ENCODE peak calls at places on chromosomes 4 and X, in five cellular contexts. V is uterus, D is body of pancreas, O is HCT116, F is transverse colon. X is an unnamed sample.

GRCh38 chr4:96593422-96593821 is 753.5 kb downstream of the PDHA2 start:
- DNase-seq in O (no peak), D (peak; percentile 82), V (no peak), F (no peak), X (no peak)

GRCh38 chr4:21811576-21811975 is 137.0 kb downstream of the KCNIP4 start:
- DNase-seq in D (no peak), O (no peak), F (no peak), V (no peak), X (no peak)

GRCh38 chr4:2954358-2955185 is 8.6 kb downstream of the NOP14 start:
- DNase-seq in D (no peak), V (no peak), O (peak; percentile 13), F (no peak), X (no peak)

GRCh38 chrX:10052906-10053625 is 85.9 kb downstream of the CLDN34 start:
- DNase-seq in D (peak; percentile 46), V (no peak), F (no peak), O (no peak), X (peak; percentile 42)

GRCh38 chr4:94559351-94559806 is 107.6 kb downstream of the PDLIM5 start:
- DNase-seq in O (no peak), F (no peak), D (no peak), V (no peak), X (no peak)

GRCh38 chr4:177271091-177271490 is 38.6 kb upstream of the NEIL3 start:
- DNase-seq in V (no peak), F (no peak), D (no peak), O (no peak), X (no peak)

GRCh38 chr4:158295053-158295452 is 84.8 kb downstream of the TMEM144 start:
- DNase-seq in V (no peak), D (no peak), O (no peak), F (no peak), X (no peak)

GRCh38 chr4:108646706-108647105 is 3.7 kb upstream of the OSTC start:
- DNase-seq in F (no peak), D (no peak), V (no peak), O (no peak), X (no peak)

GRCh38 chr4:122716825-122717448 is 15.6 kb upstream of the BBS12 start:
- DNase-seq in F (peak; percentile 74), V (peak; percentile 52), D (peak; percentile 82), O (peak; percentile 67), X (peak; percentile 56)

GRCh38 chr4:126544276-126544675 is 1088.5 kb upstream of the INTU start:
- DNase-seq in O (no peak), D (no peak), V (no peak), F (no peak), X (no peak)

GRCh38 chr4:61501812-61502211 is 301.7 kb downstream of the ADGRL3 start:
- DNase-seq in O (no peak), D (no peak), V (no peak), F (no peak), X (no peak)

GRCh38 chrX:118862086-118862485 is 38.5 kb downstream of the ZCCHC12 start:
- DNase-seq in F (no peak), D (no peak), V (no peak), O (no peak), X (no peak)

GRCh38 chrX:96715412-96715940 is 30.8 kb downstream of the DIAPH2 start:
- DNase-seq in V (no peak), O (no peak), D (no peak), F (no peak), X (no peak)

GRCh38 chr4:186910385-186910784 is 186.7 kb upstream of the FAT1 start:
- DNase-seq in V (no peak), D (no peak), O (no peak), F (no peak), X (no peak)

GRCh38 chr4:173246719-173247118 is 78.1 kb downstream of the GALNT7 start:
- DNase-seq in D (no peak), O (no peak), V (no peak), F (no peak), X (no peak)

GRCh38 chr4:173252024-173252935 is 81.9 kb downstream of the HMGB2 start:
- DNase-seq in V (peak; percentile 84), D (peak; percentile 90), O (peak; percentile 99), F (peak; percentile 46), X (no peak)

GRCh38 chr4:173247316-173247715 is 78.7 kb downstream of the GALNT7 start:
- DNase-seq in V (no peak), D (peak; percentile 64), O (no peak), F (no peak), X (no peak)

GRCh38 chr4:173243917-173244658 is 75.5 kb downstream of the GALNT7 start:
- DNase-seq in D (peak; percentile 56), F (no peak), V (no peak), O (no peak), X (no peak)

DNA sequence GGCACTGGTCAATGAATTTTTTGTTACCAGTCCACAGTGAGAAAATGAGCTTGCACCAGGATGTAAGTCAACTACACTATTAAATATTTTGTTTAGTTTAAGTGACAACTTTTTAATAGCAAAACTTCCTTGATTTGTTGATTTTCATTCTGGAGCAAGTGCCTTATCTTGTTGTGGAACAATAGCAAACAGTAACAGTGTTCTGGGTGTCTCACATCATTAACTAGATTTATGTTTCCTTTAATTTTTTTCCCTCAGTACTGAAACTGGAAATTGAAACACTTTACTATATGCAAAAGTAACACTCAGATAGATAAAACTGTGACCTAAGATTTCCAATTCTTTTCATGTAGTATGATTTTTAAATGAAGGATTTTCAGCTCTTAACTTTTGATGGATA is 80.1 kb downstream of the GALNT7 start:
- DNase-seq in D (no peak), V (no peak), F (no peak), O (no peak), X (no peak)
- H3K4me3 ChIP-seq in D (no peak overlapping the region), V (no peak overlapping the region), F (no peak overlapping the region), O (no peak overlapping the region), X (no peak overlapping the region)

GRCh38 chr4:128571747-128572146 is 237.8 kb upstream of the JADE1 start:
- DNase-seq in F (peak; percentile 17), O (peak; percentile 13), D (peak; percentile 83), V (peak; percentile 67), X (peak; percentile 43)
- H3K4me1 ChIP-seq in F (peaks cover 21% of the 10 kb centered on the region), O (peaks cover 5% of the 10 kb centered on the region), D (peaks cover 63% of the 10 kb centered on the region), V (no peaks in the 10 kb centered on the region), X (peaks cover 15% of the 10 kb centered on the region)

DNA sequence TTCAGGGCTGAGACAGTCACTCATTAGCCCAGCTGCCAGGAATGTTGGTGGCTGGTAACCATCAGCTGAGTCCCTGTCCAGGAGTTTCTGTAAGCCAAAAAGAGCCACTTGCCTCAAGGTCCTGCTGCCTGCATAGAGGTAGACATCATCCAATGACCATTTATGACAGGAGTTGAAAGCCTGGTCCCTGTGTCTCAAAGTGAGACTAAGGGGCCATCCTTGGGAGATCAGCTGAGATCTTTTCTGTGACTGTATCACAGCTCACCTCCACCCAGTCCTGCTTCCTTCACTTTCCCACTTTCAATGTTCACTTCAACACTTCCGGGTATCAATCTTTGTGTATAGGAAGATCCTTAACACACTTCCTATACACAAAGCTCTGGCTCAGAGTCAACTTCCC is 28.4 kb upstream of the MAOA start:
- DNase-seq in D (no peak), O (no peak), F (no peak), V (no peak), X (no peak)
- TF ChIP-seq POLR2A in D (no peak), O (no peak), F (no peak), V (no peak), X (no peak)

GRCh38 chrX:78746496-78746895 is 1.0 kb upstream of the LPAR4 start:
- DNase-seq in F (no peak), D (no peak), V (no peak), O (no peak), X (no peak)

DNA sequence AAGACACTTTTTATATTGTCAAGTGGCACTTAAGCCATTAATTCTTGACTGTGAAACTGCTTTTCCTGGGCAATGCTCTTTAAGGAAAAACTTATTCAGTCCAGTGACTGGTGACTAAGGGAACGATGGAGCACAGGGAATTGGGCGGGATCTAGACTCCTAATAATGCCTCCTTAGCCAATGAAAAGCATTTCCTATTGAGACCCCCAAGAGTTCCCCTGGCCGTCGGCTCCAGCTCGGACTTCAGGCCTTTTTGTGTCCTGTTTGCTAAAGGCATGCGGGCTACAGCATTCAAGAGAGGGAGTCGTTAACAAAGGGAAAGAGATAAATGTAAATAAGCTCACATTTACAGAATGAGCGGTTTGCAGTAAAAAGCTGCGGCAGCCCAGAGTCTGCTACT is at the start of gene LPAR4:
- DNase-seq in V (no peak), F (no peak), O (no peak), D (no peak), X (no peak)
- H3K4me3 ChIP-seq in V (peak within 1 kb of the TSS; percentile 12), F (no peak within 1 kb of the TSS), O (no peak within 1 kb of the TSS), D (no peak within 1 kb of the TSS), X (peak within 1 kb of the TSS; percentile 35)

DNA sequence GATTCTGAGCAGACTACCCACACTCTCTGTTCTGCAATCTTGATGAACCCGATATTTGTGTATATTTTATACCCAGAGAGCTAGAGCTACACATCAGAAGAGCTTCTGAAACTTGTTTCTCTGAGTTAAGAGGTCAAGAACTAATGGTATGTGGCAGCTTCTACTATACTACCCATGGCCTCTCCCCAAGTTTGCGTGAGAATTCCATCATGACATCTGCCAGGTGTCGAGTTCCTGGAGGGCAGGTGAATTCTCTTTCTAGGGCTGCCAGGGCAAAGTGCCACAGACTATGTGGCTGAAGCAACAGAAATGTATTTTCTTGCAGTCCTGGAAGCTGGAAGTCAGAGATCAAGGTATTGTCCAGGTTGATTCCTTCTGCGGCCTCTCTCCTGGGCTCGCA is 4.4 kb downstream of the SORCS2 start:
- DNase-seq in V (no peak), D (no peak), F (no peak), O (no peak), X (peak; percentile 6)
- H3K4me1 ChIP-seq in V (peaks cover 3% of the 10 kb centered on the region), D (peaks cover 12% of the 10 kb centered on the region), F (no peaks in the 10 kb centered on the region), O (no peaks in the 10 kb centered on the region), X (peaks cover 7% of the 10 kb centered on the region)

GRCh38 chr4:170022211-170022610 is 4.0 kb downstream of the MFAP3L start:
- DNase-seq in D (no peak), F (no peak), V (no peak), O (no peak), X (no peak)

GRCh38 chr4:170030121-170030520 is 3.9 kb upstream of the MFAP3L start:
- DNase-seq in V (no peak), F (no peak), D (no peak), O (no peak), X (no peak)

GRCh38 chr4:170027181-170027829 is 1.1 kb upstream of the MFAP3L start:
- DNase-seq in O (peak; percentile 95), F (peak; percentile 96), V (peak; percentile 96), D (peak; percentile 95), X (peak; percentile 97)

GRCh38 chr4:170025523-170026252 is 507 bp downstream of the MFAP3L start:
- DNase-seq in D (peak; percentile 33), F (peak; percentile 11), V (peak; percentile 24), O (no peak), X (peak; percentile 30)

DNA sequence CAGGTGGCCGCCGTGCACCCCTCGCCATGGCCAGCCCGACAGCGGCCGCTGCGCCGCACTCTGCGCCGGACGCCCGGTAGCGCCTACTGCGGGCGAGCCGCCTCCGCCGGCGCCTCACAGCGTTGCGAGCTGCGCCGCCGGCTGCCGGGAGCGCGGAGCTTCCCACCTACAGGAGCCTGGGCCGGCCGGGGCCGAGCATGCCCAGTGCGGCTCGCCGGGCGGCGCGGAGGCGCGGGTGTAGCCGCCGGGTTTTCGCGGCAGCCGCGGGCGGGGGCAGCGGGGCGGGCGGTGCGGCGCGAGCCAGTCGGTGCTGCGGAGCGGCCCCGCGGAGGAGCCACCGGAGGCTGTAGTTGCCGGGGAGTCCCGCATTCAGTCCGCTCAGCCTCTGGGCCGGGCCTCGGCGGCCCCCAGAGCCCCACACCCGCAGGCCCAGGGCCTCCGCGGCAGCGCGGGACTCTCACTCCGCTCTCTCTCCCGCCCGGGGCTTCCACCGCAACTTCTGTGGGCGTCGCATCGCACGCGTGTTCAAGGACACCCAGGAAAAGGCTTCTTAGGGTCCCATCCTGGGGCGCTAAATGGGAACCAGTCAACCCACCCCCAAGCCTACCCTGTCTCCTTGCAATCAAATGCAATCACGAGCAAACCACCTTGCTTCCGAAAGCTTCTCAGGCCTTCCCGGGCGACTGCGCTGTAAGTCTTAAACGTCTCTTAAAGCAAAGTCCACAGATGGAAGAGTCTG is at the start of gene MFAP3L:
- DNase-seq in F (peak; percentile 91), V (peak; percentile 80), O (peak; percentile 75), D (peak; percentile 92), X (peak; percentile 91)
- TF ChIP-seq POLR2A in F (peak; percentile 68), V (peak; percentile 87), O (peak; percentile 50), D (peak; percentile 68), X (no peak)